ENCODE peak calls at places on chromosomes 4 and X, in ten cellular contexts. Z is left lung, Y is transverse colon, P is foreskin fibroblast, O is hepatocyte, M is fibroblast of pulmonary artery, A is kidney, Q is SK-N-SH, N is ovary, C is body of pancreas. G is an unnamed sample.

GRCh38 chrX:8846271-8846670 is 45.1 kb upstream of the FAM9A start:
- DNase-seq in M (no peak), N (no peak), O (no peak), Z (no peak), P (no peak), A (no peak), Q (no peak), C (no peak), Y (no peak), G (no peak)

GRCh38 chrX:153029875-153030274 is 26.4 kb upstream of the PNMA3 start:
- DNase-seq in O (no peak), A (no peak), N (no peak), Y (no peak), Q (no peak), C (no peak), Z (no peak), P (no peak), M (no peak), G (no peak)

GRCh38 chr4:3403104-3403906 is 38.5 kb upstream of the HGFAC start:
- DNase-seq in N (no peak), Q (no peak), Y (no peak), O (no peak), Z (no peak), P (no peak), A (no peak), M (no peak), C (no peak), G (no peak)

GRCh38 chrX:21855937-21856415 is at the start of gene YY2:
- DNase-seq in M (no peak), Z (no peak), C (no peak), A (no peak), Y (no peak), P (no peak), Q (no peak), N (no peak), O (no peak), G (no peak)

GRCh38 chr4:20178902-20179576 is 72.7 kb upstream of the SLIT2 start:
- DNase-seq in A (peak; percentile 67), Q (no peak), Y (no peak), O (no peak), C (no peak), Z (no peak), P (no peak), M (no peak), N (no peak), G (peak; percentile 0)

GRCh38 chrX:24317567-24317966 is 3.7 kb upstream of the SUPT20HL2 start:
- DNase-seq in M (no peak), A (no peak), Q (peak; percentile 61), O (no peak), Y (no peak), N (no peak), Z (no peak), C (no peak), P (no peak), G (no peak)

GRCh38 chrX:78886550-78886949 is 58.6 kb upstream of the P2RY10 start:
- DNase-seq in P (peak; percentile 1), A (no peak), N (no peak), Z (no peak), C (no peak), Y (no peak), M (peak; percentile 11), Q (peak; percentile 5), O (peak; percentile 6), G (peak; percentile 1)

GRCh38 chr4:112511294-112512118 is 4.5 kb downstream of the NEUROG2 start:
- DNase-seq in Z (no peak), P (no peak), A (no peak), O (no peak), N (no peak), Q (no peak), Y (no peak), C (no peak), M (no peak), G (no peak)

GRCh38 chr4:161404346-161405110 is 759.3 kb downstream of the FSTL5 start:
- DNase-seq in N (no peak), O (no peak), M (no peak), A (no peak), Q (no peak), Z (no peak), P (no peak), C (no peak), Y (no peak), G (no peak)

GRCh38 chrX:46366597-46367207 is 178.5 kb downstream of the ZNF674 start:
- DNase-seq in Z (no peak), C (no peak), A (no peak), P (no peak), Y (no peak), M (no peak), O (no peak), N (no peak), Q (no peak), G (no peak)

GRCh38 chrX:2697741-2698294 is 6.7 kb downstream of the CD99 start:
- DNase-seq in Z (no peak), A (no peak), C (no peak), P (no peak), N (no peak), O (no peak), Y (no peak), Q (no peak), M (no peak), G (no peak)

GRCh38 chrX:2698604-2699003 is 7.5 kb downstream of the CD99 start:
- DNase-seq in P (no peak), Q (no peak), Y (no peak), A (no peak), O (no peak), Z (no peak), M (no peak), C (no peak), N (no peak), G (no peak)

GRCh38 chrX:2694868-2695267 is 3.8 kb downstream of the CD99 start:
- DNase-seq in N (no peak), O (no peak), P (no peak), C (no peak), M (no peak), A (no peak), Z (no peak), Q (no peak), Y (no peak), G (no peak)

GRCh38 chrX:2696698-2697215 is 5.7 kb downstream of the CD99 start:
- DNase-seq in M (peak; percentile 93), A (no peak), Q (no peak), Y (no peak), Z (no peak), C (no peak), O (no peak), N (no peak), P (peak; percentile 89), G (peak; percentile 77)

DNA sequence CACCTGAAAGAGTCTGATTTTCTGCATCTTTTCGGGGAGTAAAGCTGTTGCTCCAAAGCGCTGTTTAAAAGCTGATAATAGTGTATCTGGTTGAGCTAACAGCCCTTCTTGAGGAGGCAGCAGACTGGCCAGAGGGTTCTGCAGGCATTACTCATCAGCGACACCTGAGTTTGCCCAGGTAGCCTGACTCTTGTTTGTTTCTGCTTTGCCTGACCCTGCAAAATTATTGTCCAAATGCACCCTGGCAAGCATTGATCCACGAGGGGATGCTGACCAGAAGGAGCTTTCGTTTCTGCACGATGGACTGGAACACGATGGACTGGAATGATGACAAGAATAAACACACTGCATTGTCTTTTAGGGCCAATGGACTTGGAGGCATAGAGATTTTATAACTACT is 6.2 kb downstream of the CD99 start:
- DNase-seq in Z (no peak), M (no peak), O (no peak), Y (no peak), A (no peak), C (no peak), Q (no peak), P (no peak), N (no peak), G (no peak)
- H3K4me3 ChIP-seq in Z (no peak overlapping the region), M (no peak overlapping the region), O (no peak overlapping the region), Y (no peak overlapping the region), A (no peak overlapping the region), C (no peak overlapping the region), Q (no peak overlapping the region), P (peak overlapping the region; percentile 38), N (no peak overlapping the region), G (peak overlapping the region; percentile 33)

GRCh38 chrX:3504916-3505315 is 158.5 kb upstream of the MXRA5 start:
- DNase-seq in N (no peak), P (no peak), Q (no peak), Z (no peak), O (no peak), A (no peak), C (no peak), M (no peak), Y (no peak), G (no peak)

DNA sequence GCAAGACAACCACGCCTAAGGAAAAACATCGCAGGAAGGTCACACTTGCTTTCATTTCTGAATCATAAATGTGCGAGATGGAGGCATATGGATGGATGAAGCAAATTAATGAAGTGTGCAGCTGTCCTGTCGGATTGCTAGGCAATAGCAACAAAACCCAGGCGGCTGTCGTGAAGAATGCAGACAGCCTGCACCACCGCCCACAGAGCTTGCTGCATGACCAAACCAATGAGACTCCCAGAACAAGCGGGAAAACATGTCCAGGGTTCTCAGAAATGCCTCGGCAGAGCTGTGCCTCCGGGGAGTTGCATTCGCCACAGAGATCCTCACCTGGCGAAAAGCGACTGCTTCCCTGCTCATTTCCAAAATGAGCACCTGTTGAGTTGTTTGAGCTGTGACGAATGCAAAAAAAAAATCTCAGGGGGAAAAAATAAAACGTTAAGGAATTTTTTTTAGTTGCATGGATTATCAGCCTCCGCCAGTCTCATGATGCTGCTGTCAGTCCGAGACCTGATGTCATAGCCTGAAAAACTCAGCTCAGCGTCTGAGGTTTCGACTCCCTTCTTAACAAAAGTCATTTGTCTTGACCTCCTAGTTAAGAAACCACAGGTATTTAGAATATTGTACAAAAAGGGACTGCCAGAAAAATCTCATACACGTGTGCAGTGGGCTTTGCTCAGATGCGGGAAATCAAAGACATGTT is 155.5 kb upstream of the MXRA5 start:
- DNase-seq in P (no peak), N (no peak), C (no peak), Q (no peak), M (no peak), O (no peak), A (no peak), Y (no peak), Z (no peak), G (no peak)
- TF ChIP-seq CTCF in P (no peak), N (no peak), C (no peak), Q (no peak), M (no peak), O (no peak), A (no peak), Y (no peak), Z (no peak), G (no peak)

DNA sequence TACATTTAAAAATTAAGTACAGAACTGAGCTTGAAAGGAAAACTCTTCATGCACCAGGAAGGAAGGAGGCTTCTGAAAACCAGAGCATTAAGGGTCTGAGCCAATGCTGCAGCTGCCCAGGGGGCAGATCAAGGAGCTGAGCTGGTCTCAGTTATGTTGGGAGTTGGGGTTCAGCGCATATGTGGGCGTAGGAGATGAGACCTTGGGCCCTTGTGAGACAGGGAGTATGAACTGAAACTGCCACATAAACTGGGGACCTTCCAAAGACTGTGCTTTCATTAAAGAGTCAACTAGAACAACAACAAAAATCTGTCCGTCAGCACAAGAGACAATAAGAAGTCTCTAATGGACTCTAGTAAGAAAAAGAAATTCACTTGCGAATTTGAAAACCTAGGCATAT is 226.9 kb downstream of the STK32B start:
- DNase-seq in Q (no peak), Y (no peak), P (no peak), O (no peak), Z (no peak), A (no peak), C (no peak), N (no peak), M (no peak), G (no peak)
- H3K4me3 ChIP-seq in Q (no peak overlapping the region), Y (no peak overlapping the region), P (no peak overlapping the region), O (no peak overlapping the region), Z (no peak overlapping the region), A (no peak overlapping the region), C (no peak overlapping the region), N (no peak overlapping the region), M (no peak overlapping the region), G (no peak overlapping the region)

GRCh38 chr4:138182838-138183426 is 59.2 kb downstream of the SLC7A11 start:
- DNase-seq in N (no peak), O (peak; percentile 71), C (peak; percentile 21), Z (no peak), A (no peak), Q (peak; percentile 10), M (peak; percentile 89), Y (no peak), P (peak; percentile 38), G (no peak)
- TF ChIP-seq CTCF in N (peak; percentile 36), O (peak; percentile 86), C (peak; percentile 50), Z (peak; percentile 31), A (peak; percentile 55), Q (peak; percentile 85), M (peak; percentile 67), Y (peak; percentile 57), P (peak; percentile 46), G (peak; percentile 60)

G was measured in GM06990.